ENCODE peak calls at places on chromosomes 12 and 14, in six cellular contexts. One of them, this sample, is unnamed.

GRCh38 chr14:105913861-105914260 is 387.5 kb downstream of the TMEM121 start:
- DNase-seq in K562: no peak
- DNase-seq in HepG2: no peak
- DNase-seq in H1: no peak
- DNase-seq in GM12878: no peak
- DNase-seq in GM12892: no peak
- DNase-seq in this sample: no peak

GRCh38 chr12:90515199-90516175 is 439.5 kb downstream of the CCER1 start:
- DNase-seq in K562: no peak
- DNase-seq in GM12892: no peak
- DNase-seq in GM12878: peak
- DNase-seq in H1: no peak
- DNase-seq in HepG2: no peak
- DNase-seq in this sample: no peak

GRCh38 chr14:72024043-72024407 is 91.8 kb downstream of the RGS6 start:
- DNase-seq in GM12892: no peak
- DNase-seq in K562: peak
- DNase-seq in GM12878: peak
- DNase-seq in HepG2: peak
- DNase-seq in H1: peak
- DNase-seq in this sample: peak

GRCh38 chr12:75784591-75784990 is 247.0 kb downstream of the PHLDA1 start:
- DNase-seq in GM12878: no peak
- DNase-seq in K562: no peak
- DNase-seq in GM12892: no peak
- DNase-seq in HepG2: peak
- DNase-seq in H1: no peak
- DNase-seq in this sample: no peak

GRCh38 chr12:110916295-110916875 is 4.0 kb downstream of the MYL2 start:
- DNase-seq in GM12892: no peak
- DNase-seq in HepG2: no peak
- DNase-seq in GM12878: no peak
- DNase-seq in K562: no peak
- DNase-seq in H1: no peak
- DNase-seq in this sample: no peak

GRCh38 chr12:80892597-80893445 is 44.9 kb downstream of the LIN7A start:
- DNase-seq in K562: no peak
- DNase-seq in HepG2: no peak
- DNase-seq in GM12892: no peak
- DNase-seq in H1: no peak
- DNase-seq in GM12878: peak
- DNase-seq in this sample: no peak

GRCh38 chr14:51539571-51540037 is 112.1 kb upstream of the FRMD6 start:
- DNase-seq in HepG2: no peak
- DNase-seq in H1: peak
- DNase-seq in GM12892: no peak
- DNase-seq in K562: no peak
- DNase-seq in GM12878: no peak
- DNase-seq in this sample: no peak

GRCh38 chr14:99718031-99718810 is 34.1 kb downstream of the CYP46A1 start:
- DNase-seq in H1: no peak
- DNase-seq in GM12892: no peak
- DNase-seq in GM12878: peak
- DNase-seq in K562: no peak
- DNase-seq in HepG2: no peak
- DNase-seq in this sample: peak

GRCh38 chr12:54616933-54617535 is 17.7 kb downstream of the LACRT start:
- DNase-seq in HepG2: no peak
- DNase-seq in GM12892: no peak
- DNase-seq in H1: no peak
- DNase-seq in GM12878: no peak
- DNase-seq in K562: no peak
- DNase-seq in this sample: no peak

GRCh38 chr14:101654051-101654450 is 92.8 kb downstream of the DIO3 start:
- DNase-seq in H1: no peak
- DNase-seq in K562: no peak
- DNase-seq in GM12892: no peak
- DNase-seq in GM12878: no peak
- DNase-seq in HepG2: no peak
- DNase-seq in this sample: no peak

GRCh38 chr14:21825845-21826244 is 152.2 kb upstream of the OR4E1 start:
- DNase-seq in K562: no peak
- DNase-seq in GM12892: no peak
- DNase-seq in GM12878: no peak
- DNase-seq in HepG2: no peak
- DNase-seq in H1: no peak
- DNase-seq in this sample: no peak

GRCh38 chr14:62213516-62213915 is 451.3 kb downstream of the SNAPC1 start:
- DNase-seq in K562: no peak
- DNase-seq in H1: no peak
- DNase-seq in GM12892: no peak
- DNase-seq in GM12878: no peak
- DNase-seq in HepG2: no peak
- DNase-seq in this sample: no peak

GRCh38 chr12:70876952-70877351 is 43.6 kb downstream of the PTPRR start:
- DNase-seq in GM12892: no peak
- DNase-seq in GM12878: no peak
- DNase-seq in K562: no peak
- DNase-seq in HepG2: peak
- DNase-seq in H1: no peak
- DNase-seq in this sample: no peak

GRCh38 chr12:65015850-65016249 is 105.3 kb downstream of the WIF1 start:
- DNase-seq in HepG2: peak
- DNase-seq in GM12878: no peak
- DNase-seq in GM12892: no peak
- DNase-seq in H1: no peak
- DNase-seq in K562: no peak
- DNase-seq in this sample: no peak

GRCh38 chr12:122028165-122028591 is 6.5 kb downstream of the BCL7A start:
- DNase-seq in GM12878: no peak
- DNase-seq in K562: no peak
- DNase-seq in HepG2: no peak
- DNase-seq in GM12892: no peak
- DNase-seq in H1: no peak
- DNase-seq in this sample: no peak

GRCh38 chr12:26271889-26272492 is 76.6 kb downstream of the SSPN start:
- DNase-seq in K562: no peak
- DNase-seq in H1: no peak
- DNase-seq in GM12878: peak
- DNase-seq in HepG2: no peak
- DNase-seq in GM12892: no peak
- DNase-seq in this sample: no peak

GRCh38 chr12:119178544-119179334 is at the start of gene HSPB8:
- DNase-seq in HepG2: peak
- DNase-seq in H1: no peak
- DNase-seq in GM12878: no peak
- DNase-seq in K562: peak
- DNase-seq in GM12892: no peak
- DNase-seq in this sample: no peak

GRCh38 chr12:125786143-125786542 is 720.9 kb downstream of the AACS start:
- DNase-seq in H1: no peak
- DNase-seq in HepG2: no peak
- DNase-seq in GM12892: no peak
- DNase-seq in K562: no peak
- DNase-seq in GM12878: no peak
- DNase-seq in this sample: no peak
- TF ChIP-seq POLR2A in H1: no peak
- TF ChIP-seq POLR2A in HepG2: no peak
- TF ChIP-seq POLR2A in GM12892: no peak
- TF ChIP-seq POLR2A in K562: no peak
- TF ChIP-seq POLR2A in GM12878: no peak
- TF ChIP-seq POLR2A in this sample: no peak

GRCh38 chr12:93844385-93844784 is 167.2 kb downstream of the CRADD start:
- DNase-seq in HepG2: no peak
- DNase-seq in K562: no peak
- DNase-seq in H1: no peak
- DNase-seq in GM12878: no peak
- DNase-seq in GM12892: no peak
- DNase-seq in this sample: no peak
- TF ChIP-seq POLR2AphosphoS5 in HepG2: no peak
- TF ChIP-seq POLR2AphosphoS5 in K562: no peak
- TF ChIP-seq POLR2AphosphoS5 in H1: no peak
- TF ChIP-seq POLR2AphosphoS5 in GM12878: no peak
- TF ChIP-seq POLR2AphosphoS5 in GM12892: no peak
- TF ChIP-seq POLR2AphosphoS5 in this sample: no peak

GRCh38 chr12:5589055-5589454 is 157.1 kb downstream of the NTF3 start:
- DNase-seq in K562: no peak
- DNase-seq in GM12878: no peak
- DNase-seq in H1: no peak
- DNase-seq in GM12892: no peak
- DNase-seq in HepG2: no peak
- DNase-seq in this sample: no peak

GRCh38 chr12:5588231-5588995 is 156.5 kb downstream of the NTF3 start:
- DNase-seq in GM12892: no peak
- DNase-seq in H1: no peak
- DNase-seq in GM12878: no peak
- DNase-seq in HepG2: no peak
- DNase-seq in K562: no peak
- DNase-seq in this sample: no peak

GRCh38 chr12:5592313-5592712 is 160.4 kb downstream of the NTF3 start:
- DNase-seq in HepG2: no peak
- DNase-seq in GM12892: no peak
- DNase-seq in GM12878: no peak
- DNase-seq in H1: no peak
- DNase-seq in K562: no peak
- DNase-seq in this sample: no peak

GRCh38 chr12:5587701-5588100 is 155.8 kb downstream of the NTF3 start:
- DNase-seq in H1: no peak
- DNase-seq in K562: no peak
- DNase-seq in GM12892: no peak
- DNase-seq in GM12878: no peak
- DNase-seq in HepG2: no peak
- DNase-seq in this sample: no peak

GRCh38 chr12:5590316-5590715 is 158.4 kb downstream of the NTF3 start:
- DNase-seq in H1: no peak
- DNase-seq in HepG2: no peak
- DNase-seq in K562: no peak
- DNase-seq in GM12892: no peak
- DNase-seq in GM12878: no peak
- DNase-seq in this sample: no peak
- TF ChIP-seq TAF1 in H1: no peak
- TF ChIP-seq TAF1 in HepG2: no peak
- TF ChIP-seq TAF1 in K562: no peak
- TF ChIP-seq TAF1 in GM12892: no peak
- TF ChIP-seq TAF1 in GM12878: no peak
- TF ChIP-seq TAF1 in this sample: no peak

GRCh38 chr12:38316391-38317129 is at the start of gene ALG10B:
- DNase-seq in K562: peak
- DNase-seq in H1: peak
- DNase-seq in GM12878: peak
- DNase-seq in HepG2: peak
- DNase-seq in GM12892: peak
- DNase-seq in this sample: peak
- TF ChIP-seq POLR2A in K562: no peak
- TF ChIP-seq POLR2A in H1: no peak
- TF ChIP-seq POLR2A in GM12878: peak
- TF ChIP-seq POLR2A in HepG2: peak
- TF ChIP-seq POLR2A in GM12892: peak
- TF ChIP-seq POLR2A in this sample: peak

DNA sequence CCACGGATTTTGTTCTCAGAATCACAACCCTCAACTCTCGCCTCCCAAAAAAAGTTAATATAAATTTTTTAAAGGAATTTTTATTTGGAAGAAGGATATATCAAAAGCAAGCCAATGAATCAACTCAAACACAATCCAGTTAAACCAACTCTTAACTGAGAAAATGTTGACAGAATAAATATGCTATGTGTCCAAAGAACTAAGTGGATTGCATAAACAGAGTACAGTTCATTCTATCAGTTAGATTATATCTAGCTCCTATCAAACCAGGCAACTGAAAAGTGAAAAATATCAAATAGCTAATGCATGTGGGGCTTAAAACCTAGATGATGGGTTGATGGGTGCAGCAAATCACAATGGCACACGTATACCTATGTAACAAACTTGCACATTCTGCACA is 16.6 kb downstream of the SLC41A2 start:
- DNase-seq in GM12878: no peak
- DNase-seq in HepG2: no peak
- DNase-seq in K562: no peak
- DNase-seq in GM12892: no peak
- DNase-seq in H1: no peak
- DNase-seq in this sample: no peak
- TF ChIP-seq POLR2AphosphoS5 in GM12878: no peak
- TF ChIP-seq POLR2AphosphoS5 in HepG2: no peak
- TF ChIP-seq POLR2AphosphoS5 in K562: no peak
- TF ChIP-seq POLR2AphosphoS5 in GM12892: no peak
- TF ChIP-seq POLR2AphosphoS5 in H1: no peak
- TF ChIP-seq POLR2AphosphoS5 in this sample: no peak

GRCh38 chr14:64475585-64476273 is 10.4 kb downstream of the AKAP5 start:
- DNase-seq in K562: no peak
- DNase-seq in GM12878: no peak
- DNase-seq in GM12892: no peak
- DNase-seq in HepG2: peak
- DNase-seq in H1: no peak
- DNase-seq in this sample: no peak

GRCh38 chr14:64478634-64479250 is 13.4 kb downstream of the AKAP5 start:
- DNase-seq in K562: no peak
- DNase-seq in GM12892: no peak
- DNase-seq in HepG2: no peak
- DNase-seq in GM12878: no peak
- DNase-seq in H1: no peak
- DNase-seq in this sample: no peak

GRCh38 chr14:64476438-64476837 is 11.1 kb downstream of the AKAP5 start:
- DNase-seq in H1: no peak
- DNase-seq in GM12878: no peak
- DNase-seq in HepG2: no peak
- DNase-seq in GM12892: no peak
- DNase-seq in K562: no peak
- DNase-seq in this sample: no peak

GRCh38 chr14:64474041-64474440 is 8.7 kb downstream of the AKAP5 start:
- DNase-seq in HepG2: no peak
- DNase-seq in K562: no peak
- DNase-seq in H1: no peak
- DNase-seq in GM12892: no peak
- DNase-seq in GM12878: no peak
- DNase-seq in this sample: no peak

GRCh38 chr14:64474698-64475097 is 9.4 kb downstream of the AKAP5 start:
- DNase-seq in GM12892: no peak
- DNase-seq in H1: no peak
- DNase-seq in GM12878: no peak
- DNase-seq in HepG2: no peak
- DNase-seq in K562: no peak
- DNase-seq in this sample: no peak
- TF ChIP-seq TAF1 in GM12892: no peak
- TF ChIP-seq TAF1 in H1: no peak
- TF ChIP-seq TAF1 in GM12878: no peak
- TF ChIP-seq TAF1 in HepG2: no peak
- TF ChIP-seq TAF1 in K562: no peak
- TF ChIP-seq TAF1 in this sample: no peak

GRCh38 chr14:89277229-89277628 is 139.8 kb downstream of the FOXN3 start:
- DNase-seq in GM12892: no peak
- DNase-seq in H1: no peak
- DNase-seq in GM12878: no peak
- DNase-seq in HepG2: no peak
- DNase-seq in K562: no peak
- DNase-seq in this sample: no peak
- TF ChIP-seq POLR2A in GM12892: no peak
- TF ChIP-seq POLR2A in H1: no peak
- TF ChIP-seq POLR2A in GM12878: no peak
- TF ChIP-seq POLR2A in HepG2: no peak
- TF ChIP-seq POLR2A in K562: no peak
- TF ChIP-seq POLR2A in this sample: no peak

GRCh38 chr14:59187802-59188460 is 536 bp upstream of the DAAM1 start:
- DNase-seq in GM12878: no peak
- DNase-seq in HepG2: no peak
- DNase-seq in K562: peak
- DNase-seq in GM12892: no peak
- DNase-seq in H1: no peak
- DNase-seq in this sample: no peak
- TF ChIP-seq POLR2AphosphoS5 in GM12878: no peak
- TF ChIP-seq POLR2AphosphoS5 in HepG2: peak
- TF ChIP-seq POLR2AphosphoS5 in K562: peak
- TF ChIP-seq POLR2AphosphoS5 in GM12892: no peak
- TF ChIP-seq POLR2AphosphoS5 in H1: no peak
- TF ChIP-seq POLR2AphosphoS5 in this sample: no peak